ENCODE peak calls at places on chromosomes 16 and 17, in ten cellular contexts. X, O, T, N, W, R, E, U, V and I are unnamed samples.

GRCh38 chr16:27740496-27741201 is 190.7 kb downstream of the KATNIP start:
- DNase-seq in X (no peak), O (peak; percentile 23), T (no peak), N (no peak), W (no peak), R (no peak), E (no peak), U (no peak), V (no peak), I (no peak)

GRCh38 chr16:19073863-19074262 is 6.4 kb downstream of the COQ7 start:
- DNase-seq in X (no peak), O (no peak), T (no peak), N (no peak), W (no peak), R (no peak), E (no peak), U (no peak), V (no peak), I (no peak)

GRCh38 chr16:16988963-16989362 is 481.8 kb downstream of the XYLT1 start:
- DNase-seq in X (no peak), O (no peak), T (no peak), N (no peak), W (no peak), R (no peak), E (no peak), U (no peak), V (no peak), I (no peak)

GRCh38 chr17:37417852-37418251 is 11.2 kb downstream of the TADA2A start:
- DNase-seq in X (no peak), O (peak; percentile 18), T (no peak), N (no peak), W (no peak), R (no peak), E (peak; percentile 13), U (no peak), V (no peak), I (no peak)

GRCh38 chr17:57296231-57296630 is 39.9 kb downstream of the MSI2 start:
- DNase-seq in X (no peak), O (no peak), T (no peak), N (no peak), W (no peak), R (no peak), E (no peak), U (no peak), V (no peak), I (no peak)

GRCh38 chr17:50686494-50687199 is 21.1 kb downstream of the ANKRD40 start:
- DNase-seq in X (no peak), O (no peak), T (peak; percentile 93), N (peak; percentile 77), W (peak; percentile 96), R (no peak), E (peak; percentile 69), U (no peak), V (peak; percentile 64), I (no peak)

GRCh38 chr16:1014771-1015495 is 33.4 kb downstream of the SOX8 start:
- DNase-seq in X (no peak), O (peak; percentile 26), T (peak; percentile 7), N (no peak), W (no peak), R (no peak), E (no peak), U (no peak), V (no peak), I (no peak)

GRCh38 chr17:82435601-82436583 is 14.7 kb downstream of the CYBC1 start:
- DNase-seq in X (no peak), O (no peak), T (no peak), N (no peak), W (no peak), R (no peak), E (no peak), U (no peak), V (no peak), I (no peak)

GRCh38 chr17:82244413-82245140 is 15.7 kb downstream of the SLC16A3 start:
- DNase-seq in X (peak; percentile 40), O (peak; percentile 69), T (peak; percentile 53), N (peak; percentile 51), W (no peak), R (no peak), E (peak; percentile 55), U (no peak), V (peak; percentile 58), I (no peak)

GRCh38 chr16:3950343-3951193 is 70.1 kb upstream of the CREBBP start:
- DNase-seq in X (peak; percentile 86), O (peak; percentile 99), T (peak; percentile 99), N (peak; percentile 96), W (peak; percentile 95), R (peak; percentile 95), E (peak; percentile 99), U (no peak), V (peak; percentile 99), I (no peak)

GRCh38 chr17:29383687-29384086 is 6.5 kb upstream of the TAOK1 start:
- DNase-seq in X (no peak), O (no peak), T (peak; percentile 60), N (peak; percentile 71), W (no peak), R (no peak), E (no peak), U (no peak), V (no peak), I (no peak)

GRCh38 chr17:18039535-18040286 is 503 bp downstream of the GID4 start:
- DNase-seq in X (peak; percentile 67), O (peak; percentile 24), T (no peak), N (no peak), W (peak; percentile 18), R (peak; percentile 90), E (no peak), U (no peak), V (peak; percentile 11), I (no peak)

GRCh38 chr17:18037482-18037881 is 1.5 kb downstream of the ATPAF2 start:
- DNase-seq in X (no peak), O (no peak), T (no peak), N (no peak), W (no peak), R (no peak), E (no peak), U (no peak), V (no peak), I (no peak)

GRCh38 chr17:18040287-18040858 is 1.2 kb downstream of the GID4 start:
- DNase-seq in X (no peak), O (no peak), T (no peak), N (no peak), W (no peak), R (no peak), E (no peak), U (no peak), V (no peak), I (no peak)

GRCh38 chr17:18038149-18038850 is 668 bp downstream of the ATPAF2 start:
- DNase-seq in X (no peak), O (no peak), T (no peak), N (peak; percentile 20), W (peak; percentile 10), R (no peak), E (no peak), U (no peak), V (peak; percentile 6), I (no peak)

GRCh38 chr17:18038861-18039534 is at the start of the genes ATPAF2 and GID4:
- DNase-seq in X (peak; percentile 100), O (peak; percentile 99), T (peak; percentile 99), N (peak; percentile 98), W (peak; percentile 99), R (peak; percentile 100), E (peak; percentile 99), U (peak; percentile 100), V (peak; percentile 99), I (peak; percentile 100)
- TF ChIP-seq CTCF in X (no peak), O (no peak), T (no peak), N (peak; percentile 4), W (no peak), R (no peak), E (no peak), U (no peak), V (peak; percentile 8), I (no peak)

GRCh38 chr16:77376358-77376757 is 58.5 kb downstream of the ADAMTS18 start:
- DNase-seq in X (no peak), O (no peak), T (no peak), N (no peak), W (peak; percentile 47), R (no peak), E (no peak), U (no peak), V (peak; percentile 6), I (no peak)
- TF ChIP-seq CTCF in X (no peak), O (peak; percentile 33), T (peak; percentile 49), N (peak; percentile 17), W (no peak), R (no peak), E (no peak), U (no peak), V (peak; percentile 30), I (peak; percentile 56)

GRCh38 chr16:47581114-47581513 is 120.0 kb downstream of the PHKB start:
- DNase-seq in X (no peak), O (peak; percentile 21), T (no peak), N (no peak), W (peak; percentile 9), R (no peak), E (peak; percentile 1), U (no peak), V (peak; percentile 9), I (no peak)
- TF ChIP-seq CTCF in X (no peak), O (peak; percentile 32), T (no peak), N (peak; percentile 25), W (no peak), R (no peak), E (no peak), U (no peak), V (peak; percentile 23), I (no peak)

DNA sequence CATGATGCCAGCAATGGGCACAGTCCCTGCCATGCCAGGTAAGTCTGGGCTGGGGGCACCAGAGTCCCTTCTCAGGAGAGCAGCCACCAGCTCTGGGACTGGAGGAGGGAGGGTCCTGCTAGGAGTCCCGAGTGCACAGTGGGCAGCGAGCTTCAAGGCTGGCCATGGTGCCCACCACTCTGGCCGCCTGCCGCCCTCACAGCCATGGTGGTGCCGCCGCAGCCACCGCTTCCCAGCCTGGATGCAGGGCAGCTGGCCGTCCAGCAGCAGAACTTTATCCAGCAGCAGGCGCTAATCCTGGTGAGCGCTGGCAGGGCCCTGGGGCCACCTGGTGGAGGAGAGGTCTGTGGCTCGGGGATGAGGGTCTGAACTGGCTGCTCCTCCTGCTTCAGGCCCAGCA is 17.9 kb upstream of the SMIM5 start:
- DNase-seq in X (no peak), O (no peak), T (no peak), N (no peak), W (no peak), R (no peak), E (no peak), U (no peak), V (no peak), I (peak; percentile 91)
- TF ChIP-seq CTCF in X (no peak), O (no peak), T (no peak), N (peak; percentile 11), W (no peak), R (no peak), E (no peak), U (no peak), V (no peak), I (peak; percentile 92)

DNA sequence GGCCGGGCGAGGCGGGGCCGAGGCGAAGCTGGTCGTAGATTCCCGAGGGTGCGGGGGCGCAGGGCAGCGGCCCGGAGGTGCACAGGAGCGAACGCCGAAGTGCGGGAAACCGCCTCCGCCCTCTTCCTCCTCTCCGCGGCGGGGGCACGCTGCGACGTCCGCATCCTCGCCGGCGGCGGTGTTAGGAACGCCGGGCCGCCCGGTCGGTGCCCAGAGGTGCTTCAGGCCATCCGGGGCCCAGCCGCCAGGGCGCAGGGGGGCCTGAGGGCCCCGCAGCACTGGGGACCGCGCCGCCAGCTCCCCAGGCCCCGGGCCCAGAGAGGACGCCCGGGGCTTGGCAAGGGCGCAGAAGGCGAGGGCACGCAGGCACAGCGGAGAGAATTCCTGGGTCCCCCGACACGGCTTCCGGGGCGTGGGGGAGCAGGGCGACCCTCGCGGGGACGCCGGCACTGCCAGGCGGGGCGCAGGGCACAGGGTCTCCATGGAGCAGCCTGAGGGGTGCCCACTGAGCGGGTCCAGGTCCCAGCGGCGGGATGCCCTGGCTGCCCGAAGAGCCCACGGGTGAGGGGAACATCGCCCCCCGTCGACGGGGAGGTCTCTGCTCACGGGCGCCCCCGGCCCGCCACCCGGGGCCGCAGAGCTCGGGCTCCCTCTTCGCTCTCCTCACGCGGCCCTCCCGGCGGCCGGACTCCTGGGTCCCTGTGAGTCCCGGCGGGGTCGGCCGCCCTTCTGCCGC is 576 bp downstream of the EPOP start:
- DNase-seq in X (peak; percentile 58), O (no peak), T (no peak), N (no peak), W (no peak), R (peak; percentile 86), E (no peak), U (peak; percentile 34), V (no peak), I (peak; percentile 32)
- TF ChIP-seq CTCF in X (no peak), O (no peak), T (no peak), N (peak; percentile 32), W (peak; percentile 7), R (no peak), E (no peak), U (no peak), V (peak; percentile 3), I (peak; percentile 54)